ENCODE peak calls at places on chromosomes 7 and 10, in five cellular contexts. J, D, T, S and Y are unnamed samples.

GRCh38 chr7:115417662-115418061 is 495.8 kb downstream of the MDFIC start:
- DNase-seq in J (no peak), T (no peak), D (no peak), S (peak), Y (no peak)

GRCh38 chr10:77062381-77062780 is 575.2 kb downstream of the KCNMA1 start:
- DNase-seq in S (no peak), J (no peak), D (no peak), T (no peak), Y (no peak)

GRCh38 chr7:30652951-30653641 is 29.2 kb downstream of the CRHR2 start:
- DNase-seq in S (no peak), D (peak), J (no peak), T (no peak), Y (no peak)

GRCh38 chr10:43230101-43230908 is 36.6 kb downstream of the RASGEF1A start:
- DNase-seq in D (peak), T (no peak), S (peak), J (peak), Y (no peak)

GRCh38 chr7:29486191-29486700 is 77.4 kb upstream of the PRR15 start:
- DNase-seq in J (no peak), D (no peak), S (no peak), T (no peak), Y (no peak)

GRCh38 chr10:128067691-128068397 is 58.4 kb downstream of the MKI67 start:
- DNase-seq in D (no peak), S (no peak), J (no peak), T (no peak), Y (no peak)

GRCh38 chr10:79184141-79184625 is 115.4 kb downstream of the ZMIZ1 start:
- DNase-seq in D (no peak), T (no peak), J (no peak), S (no peak), Y (no peak)

GRCh38 chr10:8404721-8405120 is 350.2 kb downstream of the GATA3 start:
- DNase-seq in D (no peak), S (no peak), J (no peak), T (peak), Y (peak)

GRCh38 chr7:155665957-155666287 is 21.5 kb downstream of the RBM33 start:
- DNase-seq in D (no peak), J (no peak), S (no peak), T (no peak), Y (no peak)

GRCh38 chr7:117270371-117270770 is 52.5 kb downstream of the WNT2 start:
- DNase-seq in T (no peak), J (no peak), S (no peak), D (no peak), Y (no peak)

GRCh38 chr7:19939746-19940145 is 166.3 kb upstream of the TMEM196 start:
- DNase-seq in J (no peak), T (no peak), D (no peak), S (no peak), Y (no peak)

GRCh38 chr7:47088329-47089067 is 493.4 kb downstream of the TNS3 start:
- DNase-seq in T (peak), D (no peak), S (peak), J (peak), Y (peak)

GRCh38 chr10:122331100-122331499 is 43.4 kb upstream of the PLEKHA1 start:
- DNase-seq in J (no peak), T (no peak), S (no peak), D (no peak), Y (no peak)

GRCh38 chr7:101542527-101543241 is 86.4 kb downstream of the MYL10 start:
- DNase-seq in S (peak), J (peak), T (peak), D (peak), Y (peak)

GRCh38 chr10:74586088-74586585 is 240.3 kb upstream of the KAT6B start:
- DNase-seq in S (no peak), D (peak), T (no peak), J (no peak), Y (peak)

GRCh38 chr7:157384301-157384700 is 47.5 kb downstream of the DNAJB6 start:
- DNase-seq in T (no peak), J (no peak), S (no peak), D (no peak), Y (no peak)

GRCh38 chr7:36286241-36286640 is 103.4 kb upstream of the ANLN start:
- DNase-seq in S (no peak), D (no peak), J (no peak), T (no peak), Y (peak)

GRCh38 chr7:148115308-148115707 is 475.3 kb upstream of the C7orf33 start:
- DNase-seq in J (no peak), S (no peak), T (no peak), D (no peak), Y (no peak)

GRCh38 chr10:79188154-79188763 is 119.5 kb downstream of the ZMIZ1 start:
- DNase-seq in J (no peak), D (no peak), T (no peak), S (no peak), Y (no peak)

GRCh38 chr7:95470452-95470851 is 15.3 kb upstream of the ASB4 start:
- DNase-seq in J (peak), D (no peak), S (peak), T (peak), Y (peak)

GRCh38 chr10:106565546-106565945 is 599.0 kb downstream of the SORCS1 start:
- DNase-seq in J (no peak), T (no peak), S (no peak), D (no peak), Y (no peak)

GRCh38 chr10:79130255-79130654 is 61.5 kb downstream of the ZMIZ1 start:
- DNase-seq in J (no peak), S (no peak), D (no peak), T (no peak), Y (no peak)

GRCh38 chr10:43957267-43958070 is 308.8 kb upstream of the ZNF32 start:
- DNase-seq in S (no peak), T (no peak), D (no peak), J (no peak), Y (no peak)

GRCh38 chr7:25857376-25858067 is 294.5 kb upstream of the NFE2L3 start:
- DNase-seq in D (no peak), J (peak), S (peak), T (no peak), Y (no peak)

GRCh38 chr10:107899075-107899474 is 734.6 kb upstream of the SORCS1 start:
- DNase-seq in T (no peak), J (peak), D (no peak), S (peak), Y (no peak)

GRCh38 chr7:5589819-5590595 is 166.4 kb upstream of the TNRC18 start:
- DNase-seq in D (no peak), T (no peak), S (no peak), J (no peak), Y (no peak)

GRCh38 chr7:45294559-45294958 is 137.0 kb downstream of the RAMP3 start:
- DNase-seq in T (no peak), S (no peak), D (no peak), J (no peak), Y (no peak)

GRCh38 chr10:33126118-33126517 is 168.1 kb upstream of the ITGB1 start:
- DNase-seq in S (no peak), T (no peak), J (no peak), D (no peak), Y (peak)

GRCh38 chr7:134772401-134772800 is 7.0 kb upstream of the CALD1 start:
- DNase-seq in J (no peak), D (no peak), T (no peak), S (no peak), Y (no peak)

GRCh38 chr7:102061354-102061945 is 225.2 kb upstream of the SH2B2 start:
- DNase-seq in S (no peak), J (no peak), D (no peak), T (no peak), Y (no peak)

GRCh38 chr7:85622059-85622458 is 435.2 kb upstream of the SEMA3D start:
- DNase-seq in T (no peak), J (no peak), S (no peak), D (no peak), Y (no peak)

GRCh38 chr10:132616995-132617780 is 79.6 kb downstream of the INPP5A start:
- DNase-seq in S (no peak), D (peak), J (no peak), T (no peak), Y (no peak)

GRCh38 chr10:132563485-132564248 is 26.1 kb downstream of the INPP5A start:
- DNase-seq in S (peak), D (no peak), J (no peak), T (peak), Y (no peak)

GRCh38 chr7:18350678-18351077 is 144.9 kb upstream of the HDAC9 start:
- DNase-seq in S (no peak), T (no peak), J (no peak), D (no peak), Y (no peak)

GRCh38 chr7:18354686-18355085 is 140.9 kb upstream of the HDAC9 start:
- DNase-seq in D (no peak), S (no peak), T (no peak), J (no peak), Y (no peak)

GRCh38 chr7:18354108-18354507 is 141.4 kb upstream of the HDAC9 start:
- DNase-seq in T (no peak), S (no peak), D (no peak), J (no peak), Y (no peak)

GRCh38 chr7:18356195-18356645 is 139.3 kb upstream of the HDAC9 start:
- DNase-seq in J (no peak), T (peak), D (no peak), S (peak), Y (no peak)

DNA sequence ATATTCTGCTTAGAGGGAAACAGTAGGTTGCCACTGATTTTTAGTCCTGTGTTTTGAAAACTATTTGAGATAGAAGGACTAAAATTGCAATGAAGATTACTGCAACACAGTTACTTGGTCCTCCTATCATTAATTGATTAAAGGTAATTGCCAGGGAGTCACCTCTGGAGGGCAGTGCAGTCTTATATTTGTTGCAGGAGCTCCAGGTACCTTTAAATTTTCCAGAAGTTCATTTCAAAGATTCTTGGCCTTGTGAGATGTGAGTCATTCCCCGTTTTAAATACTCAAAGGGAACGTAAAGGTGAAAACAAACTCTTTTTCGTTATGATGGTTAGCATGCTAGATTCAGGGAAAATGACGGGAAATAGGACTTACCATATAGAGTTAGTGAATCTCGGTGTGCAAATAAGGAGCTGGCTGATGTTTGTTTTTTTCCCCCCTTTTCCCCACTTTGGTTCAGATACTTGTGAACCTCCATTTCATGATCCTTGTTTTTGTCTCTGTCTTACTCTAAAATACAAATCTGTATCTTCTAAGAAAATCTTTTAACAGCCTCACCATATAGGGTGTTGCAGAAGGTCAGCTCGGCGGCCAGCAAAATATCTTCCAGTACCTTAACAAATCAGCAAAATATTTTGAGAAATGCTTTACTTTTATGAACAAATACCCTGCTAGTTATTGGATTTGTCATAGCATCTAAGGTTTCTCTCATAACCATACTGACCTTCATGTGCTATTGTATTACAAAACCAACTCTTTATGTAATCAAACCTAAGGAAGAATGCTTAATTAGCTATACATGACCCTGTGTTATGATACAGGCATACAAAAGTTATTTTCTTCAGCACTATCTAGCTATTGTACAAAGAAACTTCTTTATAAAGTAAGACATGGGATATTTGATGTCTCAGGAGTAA is 143.0 kb upstream of the HDAC9 start:
- DNase-seq in J (peak), S (peak), D (no peak), T (peak), Y (peak)
- TF ChIP-seq CTCF in J (peak), S (peak), D (peak), T (peak), Y (peak)

DNA sequence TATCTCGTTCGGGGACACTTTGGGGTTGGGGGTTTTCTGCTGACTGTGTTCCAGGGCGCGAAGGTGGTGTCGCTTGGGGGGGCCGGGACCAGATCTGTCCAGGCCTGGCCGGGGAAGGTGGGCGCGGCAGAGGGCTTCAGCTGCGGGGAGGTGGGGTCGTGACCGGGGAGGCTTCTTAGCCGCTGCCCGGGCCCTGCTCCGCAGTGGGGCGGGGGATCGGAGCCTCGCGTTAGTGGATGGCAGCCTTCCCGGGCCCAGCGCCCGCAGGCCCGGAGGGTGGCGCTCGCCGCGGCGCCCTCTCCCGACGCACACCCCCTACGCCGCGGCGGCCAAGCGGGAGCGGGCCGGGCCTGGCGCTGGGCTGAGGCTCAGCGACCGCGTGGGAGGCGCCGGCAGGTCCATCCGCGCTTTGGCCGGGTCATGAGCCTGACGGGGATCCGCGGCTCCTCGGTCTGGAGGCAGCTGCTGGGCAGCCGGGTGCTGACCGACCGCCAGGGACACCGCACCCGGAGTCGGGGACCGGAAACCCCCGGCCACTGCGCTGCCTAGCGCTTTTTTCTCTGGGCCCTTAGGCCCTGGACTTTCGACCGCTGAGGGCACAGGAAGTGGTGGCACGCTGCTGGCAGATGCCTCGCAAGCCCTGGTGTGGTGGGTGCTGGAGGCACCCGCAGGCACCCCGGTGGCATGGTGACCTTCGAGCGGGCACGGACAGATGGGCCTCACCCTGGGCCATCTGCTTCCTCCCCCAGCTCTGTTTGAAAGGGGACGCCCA is 1.2 kb downstream of the AGAP3 start:
- DNase-seq in J (no peak), T (peak), S (no peak), D (no peak), Y (peak)
- TF ChIP-seq CTCF in J (no peak), T (peak), S (no peak), D (peak), Y (peak)

GRCh38 chr10:24929056-24929544 is 23.3 kb downstream of the PRTFDC1 start:
- DNase-seq in J (no peak), T (no peak), S (no peak), D (no peak), Y (no peak)

GRCh38 chr10:24929904-24930303 is 22.5 kb downstream of the PRTFDC1 start:
- DNase-seq in J (no peak), T (no peak), D (no peak), S (no peak), Y (no peak)

GRCh38 chr10:24931236-24931635 is 21.2 kb downstream of the PRTFDC1 start:
- DNase-seq in D (no peak), S (no peak), T (no peak), J (no peak), Y (no peak)

GRCh38 chr10:24928163-24928562 is 24.2 kb downstream of the PRTFDC1 start:
- DNase-seq in T (no peak), S (no peak), J (no peak), D (no peak), Y (no peak)

DNA sequence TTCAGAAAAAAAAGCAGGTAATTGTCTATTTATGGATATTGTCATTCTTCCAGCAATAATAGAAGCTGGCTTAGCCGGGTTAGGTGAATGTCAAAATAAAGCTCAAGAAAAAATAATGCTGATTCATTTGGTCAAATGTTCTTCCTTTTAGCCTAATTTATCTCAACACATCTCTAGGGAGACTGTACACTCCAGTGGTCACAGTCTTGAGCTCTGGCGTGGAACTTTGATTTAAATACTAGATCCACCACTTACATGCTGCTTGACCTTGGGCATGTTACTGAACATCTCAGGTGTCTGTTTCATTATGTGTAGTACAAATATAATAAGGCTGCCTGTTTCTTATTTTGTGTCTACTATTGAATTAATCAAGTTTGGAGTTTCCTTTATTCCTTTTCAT is 22.0 kb downstream of the PRTFDC1 start:
- DNase-seq in S (no peak), D (no peak), T (no peak), J (no peak), Y (no peak)
- TF ChIP-seq CTCF in S (no peak), D (no peak), T (no peak), J (no peak), Y (no peak)

GRCh38 chr10:14200645-14201534 is 129.8 kb downstream of the FRMD4A start:
- DNase-seq in J (peak), T (no peak), D (no peak), S (peak), Y (peak)
- TF ChIP-seq CTCF in J (peak), T (no peak), D (no peak), S (peak), Y (peak)

GRCh38 chr10:14325325-14325955 is 5.3 kb downstream of the FRMD4A start:
- DNase-seq in D (no peak), J (peak), S (peak), T (peak), Y (peak)
- TF ChIP-seq CTCF in D (peak), J (peak), S (peak), T (peak), Y (peak)

DNA sequence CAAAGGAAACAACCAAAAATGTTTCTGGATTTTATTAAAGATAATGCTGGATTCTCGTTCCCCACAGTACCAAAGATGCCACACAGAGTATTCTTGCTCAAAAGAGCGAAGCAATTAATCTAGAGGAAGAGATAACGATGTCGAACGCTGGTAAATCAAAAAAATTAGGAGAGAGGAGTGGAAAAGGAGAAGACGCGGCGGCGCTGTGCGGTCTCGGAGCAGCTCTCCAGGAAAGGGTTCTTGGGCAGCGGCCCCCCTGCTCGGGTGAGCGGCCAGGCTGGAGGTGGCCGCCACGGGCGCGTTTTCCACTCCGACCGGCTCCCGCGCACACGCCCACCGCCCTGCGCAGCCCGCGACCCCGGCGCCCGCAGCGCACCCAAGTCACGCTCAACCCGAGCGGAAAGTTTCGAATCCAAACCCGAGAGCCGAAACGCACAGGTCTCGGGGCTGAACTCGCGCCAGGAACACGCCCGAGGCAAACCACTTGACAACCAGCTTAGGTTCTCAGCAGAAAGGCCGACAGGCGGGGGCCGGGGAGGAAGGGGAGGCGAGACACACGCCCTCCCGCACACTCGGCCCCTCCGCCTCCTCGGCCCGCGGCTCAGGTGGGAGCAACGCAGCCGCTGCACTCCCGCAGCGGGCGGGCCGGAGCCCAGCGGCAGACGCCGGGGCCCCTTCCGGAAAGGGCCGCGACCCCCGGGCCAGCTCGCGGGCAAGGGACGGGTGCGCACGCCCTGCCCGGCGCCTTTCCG is 924 bp downstream of the SRPK2 start:
- DNase-seq in S (peak), J (peak), D (peak), T (peak), Y (peak)
- TF ChIP-seq CTCF in S (no peak), J (no peak), D (no peak), T (no peak), Y (no peak)

DNA sequence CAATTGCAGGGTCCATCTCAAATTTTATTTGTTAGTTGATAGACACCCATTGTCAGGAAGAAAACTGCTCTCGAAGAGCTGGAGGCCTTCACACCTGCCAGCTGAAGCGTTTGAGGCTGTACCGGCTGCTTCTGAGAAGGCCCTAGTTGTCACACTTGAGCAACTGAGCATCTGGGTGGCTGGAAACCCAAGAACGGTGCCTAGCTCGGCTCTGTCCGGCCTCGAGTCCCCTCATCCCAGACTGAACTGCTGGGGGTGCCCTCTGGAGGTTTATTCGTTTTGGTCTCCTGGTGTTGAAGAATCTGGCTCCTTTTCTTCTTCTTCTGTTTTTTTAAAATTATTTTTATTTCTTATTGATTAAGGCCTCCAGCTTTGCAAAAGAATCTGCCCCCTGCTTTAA is 59.3 kb upstream of the EXOC6 start:
- DNase-seq in S (no peak), T (no peak), D (peak), J (no peak), Y (no peak)
- TF ChIP-seq CTCF in S (no peak), T (no peak), D (no peak), J (no peak), Y (no peak)

GRCh38 chr10:95741807-95742528 is 14.0 kb upstream of the ENTPD1 start:
- DNase-seq in J (peak), S (peak), D (peak), T (peak), Y (peak)
- TF ChIP-seq CTCF in J (no peak), S (peak), D (peak), T (peak), Y (no peak)